ENCODE peak calls at places on chromosome 15, in five cellular contexts. Y is retinal pigment epithelial cell, A is OCI-LY7, F is NB4, P is neural progenitor cell. X is an unnamed sample.
A peak's percentile ranks its signal among the peaks of the same experiment; 100 is the strongest.

GRCh38 chr15:40906947-40907802 is 12.9 kb downstream of the VPS18 start:
- DNase-seq in Y (no peak), A (peak; percentile 66), F (no peak), P (no peak), X (no peak)

GRCh38 chr15:28123408-28124023 is 24.4 kb upstream of the OCA2 start:
- DNase-seq in Y (peak; percentile 56), A (peak; percentile 60), F (peak; percentile 69), P (peak; percentile 83), X (peak; percentile 20)

GRCh38 chr15:82850242-82850591 is 40.8 kb downstream of the WHAMM start:
- DNase-seq in Y (no peak), A (no peak), F (no peak), P (peak; percentile 28), X (no peak)

GRCh38 chr15:71096676-71097075 is 18.6 kb upstream of the THSD4 start:
- DNase-seq in Y (no peak), A (no peak), F (no peak), P (no peak), X (no peak)

GRCh38 chr15:43939070-43939469 is 112.3 kb downstream of the WDR76 start:
- DNase-seq in Y (no peak), A (peak; percentile 13), F (peak; percentile 10), P (no peak), X (no peak)

GRCh38 chr15:87154771-87155170 is 1075.1 kb downstream of the AGBL1 start:
- DNase-seq in Y (peak; percentile 9), A (no peak), F (no peak), P (no peak), X (no peak)

GRCh38 chr15:77988386-77989301 is 88.9 kb downstream of the TBC1D2B start:
- DNase-seq in Y (no peak), A (no peak), F (no peak), P (no peak), X (no peak)

GRCh38 chr15:69891070-69891491 is 206.6 kb downstream of the TLE3 start:
- DNase-seq in Y (no peak), A (no peak), F (no peak), P (peak; percentile 42), X (no peak)

GRCh38 chr15:38587214-38587613 is 22.6 kb upstream of the RASGRP1 start:
- DNase-seq in Y (no peak), A (no peak), F (no peak), P (no peak), X (no peak)

GRCh38 chr15:91268510-91268909 is 168.5 kb downstream of the SV2B start:
- DNase-seq in Y (no peak), A (peak; percentile 39), F (peak; percentile 46), P (peak; percentile 30), X (no peak)

GRCh38 chr15:73959012-73959581 is 32.8 kb downstream of the LOXL1 start:
- DNase-seq in Y (no peak), A (peak; percentile 77), F (peak; percentile 62), P (no peak), X (peak; percentile 30)

GRCh38 chr15:39597751-39598185 is 16.9 kb downstream of the THBS1 start:
- DNase-seq in Y (no peak), A (no peak), F (no peak), P (no peak), X (no peak)

GRCh38 chr15:74725241-74725774 is at the start of gene CYP1A1:
- DNase-seq in Y (no peak), A (no peak), F (peak; percentile 29), P (peak; percentile 49), X (peak; percentile 6)

GRCh38 chr15:80153900-80154299 is 1.1 kb downstream of the FAH start:
- DNase-seq in Y (no peak), A (no peak), F (peak; percentile 35), P (no peak), X (peak; percentile 25)

GRCh38 chr15:39833515-39833981 is 50.9 kb upstream of the FSIP1 start:
- DNase-seq in Y (no peak), A (no peak), F (no peak), P (no peak), X (no peak)

GRCh38 chr15:29883126-29883525 is 60.9 kb upstream of the TJP1 start:
- DNase-seq in Y (peak; percentile 32), A (no peak), F (no peak), P (peak; percentile 64), X (no peak)

GRCh38 chr15:84600331-84600686 is 500 bp upstream of the ZSCAN2 start:
- DNase-seq in Y (no peak), A (peak; percentile 47), F (peak; percentile 83), P (peak; percentile 68), X (peak; percentile 75)

GRCh38 chr15:85707519-85708338 is 87.0 kb downstream of the KLHL25 start:
- DNase-seq in Y (no peak), A (peak; percentile 63), F (no peak), P (no peak), X (no peak)

GRCh38 chr15:50798684-50799083 is 33.2 kb upstream of the SPPL2A start:
- DNase-seq in Y (peak; percentile 25), A (no peak), F (peak; percentile 18), P (no peak), X (no peak)

GRCh38 chr15:60764408-60764963 is 285.5 kb upstream of the ICE2 start:
- DNase-seq in Y (no peak), A (no peak), F (no peak), P (no peak), X (no peak)

GRCh38 chr15:33234019-33234418 is 39.5 kb upstream of the FMN1 start:
- DNase-seq in Y (no peak), A (peak; percentile 51), F (peak; percentile 23), P (peak; percentile 50), X (no peak)

GRCh38 chr15:93072440-93073394 is 16.3 kb downstream of the RGMA start:
- DNase-seq in Y (no peak), A (no peak), F (peak; percentile 38), P (peak; percentile 96), X (no peak)

GRCh38 chr15:39692464-39693327 is 89.9 kb downstream of the FSIP1 start:
- DNase-seq in Y (peak; percentile 47), A (no peak), F (no peak), P (peak; percentile 96), X (no peak)

GRCh38 chr15:55407949-55408766 is at the start of the genes CCPG1 and PIERCE2:
- DNase-seq in Y (peak; percentile 88), A (peak; percentile 95), F (peak; percentile 97), P (peak; percentile 98), X (peak; percentile 93)

GRCh38 chr15:60673918-60674558 is 195.1 kb upstream of the ICE2 start:
- DNase-seq in Y (peak; percentile 72), A (no peak), F (peak; percentile 43), P (no peak), X (no peak)